ENCODE peak calls at places on chromosomes 13 and 19, in four cellular contexts. J is astrocyte of the cerebellum, D is BJ, V is HCT116. E is an unnamed sample.

GRCh38 chr13:49356224-49356623 is 87.6 kb downstream of the CAB39L start:
- DNase-seq in J (peak; percentile 84), D (peak; percentile 86), V (no peak), E (peak; percentile 86)

GRCh38 chr13:111510502-111511218 is 190.2 kb downstream of the TEX29 start:
- DNase-seq in J (no peak), D (no peak), V (no peak), E (no peak)

GRCh38 chr13:94033830-94034642 is 445.4 kb downstream of the DCT start:
- DNase-seq in J (no peak), D (no peak), V (no peak), E (no peak)

GRCh38 chr19:41706741-41707501 is 1.5 kb upstream of the CEACAM5 start:
- DNase-seq in J (no peak), D (no peak), V (peak; percentile 69), E (no peak)

GRCh38 chr13:49214917-49215376 is 5.2 kb upstream of the MLNR start:
- DNase-seq in J (no peak), D (no peak), V (peak; percentile 19), E (no peak)

GRCh38 chr13:109131698-109132257 is 502.4 kb downstream of the MYO16 start:
- DNase-seq in J (no peak), D (no peak), V (no peak), E (no peak)

GRCh38 chr19:15288146-15288963 is 44.0 kb downstream of the BRD4 start:
- DNase-seq in J (no peak), D (no peak), V (no peak), E (no peak)

GRCh38 chr19:6828698-6829633 is 56.5 kb downstream of the VAV1 start:
- DNase-seq in J (no peak), D (no peak), V (peak; percentile 98), E (no peak)

GRCh38 chr19:3178377-3178972 is at the start of gene S1PR4:
- DNase-seq in J (no peak), D (no peak), V (no peak), E (no peak)

GRCh38 chr19:35219008-35219407 is 9.5 kb downstream of the FAM187B start:
- DNase-seq in J (no peak), D (no peak), V (no peak), E (no peak)

GRCh38 chr19:51407631-51408131 is 9.8 kb downstream of the SIGLEC10 start:
- DNase-seq in J (no peak), D (no peak), V (peak; percentile 46), E (no peak)

GRCh38 chr13:82330499-82330898 is 1551.8 kb downstream of the SLITRK1 start:
- DNase-seq in J (no peak), D (no peak), V (no peak), E (no peak)

GRCh38 chr13:72839831-72840426 is 58.0 kb downstream of the PIBF1 start:
- DNase-seq in J (peak; percentile 28), D (no peak), V (peak; percentile 47), E (peak; percentile 15)

GRCh38 chr19:17404621-17405249 is 695 bp downstream of the BST2 start:
- DNase-seq in J (no peak), D (no peak), V (no peak), E (no peak)

GRCh38 chr13:37929308-37929707 is 59.7 kb upstream of the TRPC4 start:
- DNase-seq in J (no peak), D (no peak), V (no peak), E (no peak)

GRCh38 chr19:49799798-49800376 is 13.2 kb downstream of the FUZ start:
- DNase-seq in J (no peak), D (no peak), V (no peak), E (no peak)

GRCh38 chr13:44300895-44301638 is 72.6 kb upstream of the SERP2 start:
- DNase-seq in J (no peak), D (peak; percentile 35), V (peak; percentile 36), E (peak; percentile 85)

GRCh38 chr19:4014541-4015491 is 7.3 kb downstream of the PIAS4 start:
- DNase-seq in J (no peak), D (no peak), V (no peak), E (no peak)

GRCh38 chr13:43686557-43686956 is 100.2 kb downstream of the ENOX1 start:
- DNase-seq in J (peak; percentile 53), D (peak; percentile 71), V (no peak), E (peak; percentile 8)

GRCh38 chr13:40666905-40667621 is 622 bp upstream of the FOXO1 start:
- DNase-seq in J (no peak), D (no peak), V (no peak), E (no peak)

GRCh38 chr13:87078947-87079795 is 592.0 kb upstream of the SLITRK5 start:
- DNase-seq in J (no peak), D (no peak), V (no peak), E (no peak)

GRCh38 chr19:41434450-41434849 is 5.3 kb downstream of the DMAC2 start:
- DNase-seq in J (no peak), D (no peak), V (no peak), E (no peak)

GRCh38 chr13:80312967-80313366 is 28.0 kb downstream of the SPRY2 start:
- DNase-seq in J (no peak), D (no peak), V (no peak), E (no peak)

GRCh38 chr13:113991191-113991669 is 17.4 kb upstream of the C13orf46 start:
- DNase-seq in J (no peak), D (no peak), V (no peak), E (no peak)

GRCh38 chr13:109719962-109720646 is 66.3 kb downstream of the IRS2 start:
- DNase-seq in J (no peak), D (no peak), V (no peak), E (no peak)

GRCh38 chr19:13847033-13847899 is 29.7 kb upstream of the NANOS3 start:
- DNase-seq in J (peak; percentile 80), D (no peak), V (peak; percentile 87), E (no peak)
- TF ChIP-seq CTCF in J (peak; percentile 10), D (peak; percentile 24), V (no peak), E (no peak)

GRCh38 chr19:55069137-55069858 is 6.3 kb upstream of the RDH13 start:
- DNase-seq in J (no peak), D (no peak), V (no peak), E (no peak)

GRCh38 chr19:55070755-55071502 is 4.7 kb upstream of the EPS8L1 start:
- DNase-seq in J (no peak), D (no peak), V (peak; percentile 89), E (no peak)

GRCh38 chr19:55067869-55068268 is 4.9 kb upstream of the RDH13 start:
- DNase-seq in J (no peak), D (no peak), V (no peak), E (no peak)

GRCh38 chr19:55068803-55069136 is 5.8 kb upstream of the RDH13 start:
- DNase-seq in J (no peak), D (no peak), V (no peak), E (no peak)

DNA sequence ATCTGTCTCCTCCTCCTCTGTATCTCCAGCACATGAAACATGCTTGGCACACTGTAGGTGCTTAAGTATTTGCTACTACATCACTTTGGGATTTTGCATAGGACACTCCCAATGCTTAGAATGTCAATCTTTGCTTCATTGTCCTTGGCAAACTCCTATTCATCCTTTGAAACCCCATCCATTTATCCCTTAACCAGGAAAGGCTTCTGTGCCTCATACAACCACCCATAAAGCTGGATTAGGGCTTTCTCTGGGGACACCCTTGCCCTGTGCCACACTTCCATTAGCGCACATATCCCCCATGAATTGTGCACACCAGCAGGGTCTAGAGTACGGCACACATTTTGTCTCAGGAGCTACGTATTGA is 5.8 kb upstream of the EPS8L1 start:
- DNase-seq in J (no peak), D (no peak), V (no peak), E (no peak)
- H3K4me3 ChIP-seq in J (no peak overlapping the region), D (no peak overlapping the region), V (peak overlapping the region; percentile 70), E (no peak overlapping the region)

GRCh38 chr13:60620611-60621395 is 223.8 kb downstream of the TDRD3 start:
- DNase-seq in J (no peak), D (no peak), V (no peak), E (no peak)

GRCh38 chr13:60613080-60613479 is 216.1 kb downstream of the TDRD3 start:
- DNase-seq in J (no peak), D (no peak), V (no peak), E (no peak)

GRCh38 chr13:60619461-60619860 is 222.4 kb downstream of the TDRD3 start:
- DNase-seq in J (no peak), D (no peak), V (no peak), E (no peak)

GRCh38 chr13:60623131-60623530 is 226.1 kb downstream of the TDRD3 start:
- DNase-seq in J (no peak), D (no peak), V (no peak), E (no peak)

DNA sequence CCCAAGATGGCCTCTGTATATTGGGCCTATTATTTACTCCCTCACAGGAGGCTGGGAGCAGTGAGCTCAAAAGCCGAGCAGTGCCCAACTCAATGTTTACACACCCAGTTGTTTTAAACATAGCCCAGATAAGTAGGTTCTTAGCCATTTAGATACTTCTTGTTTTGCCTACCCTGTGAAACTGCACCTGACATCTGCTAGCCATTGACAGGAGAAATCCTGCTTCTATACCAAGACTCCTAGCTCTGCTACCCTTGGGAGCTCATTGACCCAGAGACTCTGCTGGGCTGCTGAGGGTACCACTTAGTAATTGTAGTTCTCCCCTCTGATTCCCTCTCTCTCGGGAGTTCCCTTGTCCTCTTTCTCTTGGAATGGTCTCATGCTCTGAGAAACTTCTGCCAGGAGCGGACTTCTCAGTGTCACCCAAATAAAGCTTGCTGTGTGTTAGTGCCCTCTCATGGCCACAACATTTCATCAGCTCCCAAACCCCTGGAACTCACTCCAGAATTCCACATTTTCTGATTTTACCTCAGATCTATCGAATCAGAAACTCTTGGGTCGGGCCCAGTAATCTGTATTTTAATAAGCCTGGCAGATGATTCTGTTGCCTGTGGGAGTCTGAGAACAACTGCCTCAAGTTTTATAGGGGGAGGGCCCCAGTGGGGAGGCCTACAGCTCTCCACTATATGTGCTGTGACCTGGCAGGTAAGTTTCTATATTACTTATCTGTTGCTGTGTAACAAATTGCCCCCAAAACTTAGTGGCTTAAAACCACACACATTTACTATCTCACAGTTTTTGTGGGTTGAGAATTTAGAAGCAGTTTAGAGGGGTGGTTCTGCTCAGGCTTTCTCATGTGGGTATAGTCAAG is 221.1 kb downstream of the TDRD3 start:
- DNase-seq in J (peak; percentile 45), D (no peak), V (no peak), E (no peak)
- TF ChIP-seq CTCF in J (peak; percentile 72), D (peak; percentile 37), V (peak; percentile 40), E (peak; percentile 61)

GRCh38 chr19:12984143-12984627 is 11.1 kb upstream of the NFIX start:
- DNase-seq in J (no peak), D (no peak), V (no peak), E (no peak)

GRCh38 chr19:12984683-12985048 is 10.6 kb upstream of the NFIX start:
- DNase-seq in J (no peak), D (no peak), V (no peak), E (no peak)

GRCh38 chr19:12982648-12983047 is 12.6 kb upstream of the NFIX start:
- DNase-seq in J (no peak), D (no peak), V (no peak), E (no peak)

GRCh38 chr19:12983091-12983490 is 12.2 kb upstream of the NFIX start:
- DNase-seq in J (no peak), D (no peak), V (no peak), E (no peak)

DNA sequence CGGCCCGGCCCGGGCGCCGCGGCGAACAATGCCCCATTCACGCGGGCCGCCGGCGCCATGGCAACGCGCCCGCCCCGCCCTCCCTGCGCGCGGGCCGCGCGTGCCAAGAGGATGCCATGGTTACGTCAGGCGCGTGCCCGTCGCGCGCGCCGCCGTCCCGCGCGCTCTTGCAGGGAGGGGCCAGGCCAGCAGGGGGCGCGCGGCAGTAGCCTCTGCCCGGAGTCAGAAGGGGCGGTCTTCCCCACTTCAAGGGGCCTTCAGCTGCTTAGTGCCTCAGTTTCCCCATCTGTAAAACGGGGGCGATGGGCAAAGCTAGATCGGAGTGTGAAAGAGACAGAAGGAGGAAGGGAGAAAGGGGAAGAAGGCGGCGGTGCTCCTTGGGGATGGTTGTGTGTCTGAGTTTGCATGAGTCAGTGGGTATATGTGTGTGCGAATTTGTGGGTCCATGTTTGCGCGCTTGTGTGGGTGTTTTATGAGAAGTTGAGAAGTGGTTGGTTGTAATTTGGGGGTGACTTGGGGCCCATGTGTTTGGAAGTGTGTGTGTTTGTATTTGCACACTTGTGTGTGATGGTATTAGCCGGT is 11.6 kb upstream of the NFIX start:
- DNase-seq in J (no peak), D (no peak), V (peak; percentile 36), E (no peak)
- H3K4me3 ChIP-seq in J (peak overlapping the region; percentile 36), D (peak overlapping the region; percentile 39), V (no peak overlapping the region), E (no peak overlapping the region)

E was measured in retinal pigment epithelial cell.